ENCODE peak calls at places on chromosomes 5 and 9, in six cellular contexts. W is heart left ventricle, Z is adrenal gland, D is IMR-90, R is suprapubic skin, M is stomach. B is an unnamed sample.

GRCh38 chr9:93108301-93109041 is 12.5 kb downstream of the CARD19 start:
- DNase-seq in W (peak), Z (peak), D (no peak), R (peak), M (no peak), B (no peak)

GRCh38 chr5:1763548-1763911 is 36.1 kb downstream of the MRPL36 start:
- DNase-seq in W (no peak), Z (peak), D (peak), R (peak), M (no peak), B (peak)

GRCh38 chr9:96877269-96877668 is 23.0 kb upstream of the ZNF782 start:
- DNase-seq in W (no peak), Z (no peak), D (no peak), R (no peak), M (no peak), B (no peak)

GRCh38 chr9:4750021-4750673 is 9.1 kb upstream of the AK3 start:
- DNase-seq in W (no peak), Z (no peak), D (peak), R (no peak), M (no peak), B (peak)

GRCh38 chr9:38089387-38090165 is 20.5 kb upstream of the SHB start:
- DNase-seq in W (no peak), Z (no peak), D (no peak), R (no peak), M (no peak), B (no peak)

GRCh38 chr9:132977626-132978450 is 656 bp upstream of the GFI1B start:
- DNase-seq in W (peak), Z (peak), D (peak), R (no peak), M (peak), B (peak)

GRCh38 chr5:856531-857425 is 6.0 kb upstream of the ZDHHC11 start:
- DNase-seq in W (no peak), Z (no peak), D (no peak), R (no peak), M (no peak), B (no peak)

GRCh38 chr9:9016597-9016996 is 1217.0 kb upstream of the DMAC1 start:
- DNase-seq in W (no peak), Z (no peak), D (no peak), R (no peak), M (no peak), B (no peak)

GRCh38 chr9:113620016-113620376 is 156.5 kb downstream of the RGS3 start:
- DNase-seq in W (no peak), Z (no peak), D (no peak), R (no peak), M (no peak), B (no peak)

GRCh38 chr9:132168851-132169250 is 7.0 kb downstream of the NTNG2 start:
- DNase-seq in W (no peak), Z (no peak), D (no peak), R (no peak), M (no peak), B (no peak)

GRCh38 chr9:70510157-70510770 is 95.8 kb upstream of the KLF9 start:
- DNase-seq in W (peak), Z (peak), D (no peak), R (no peak), M (peak), B (peak)

GRCh38 chr5:138874771-138875628 is at the start of gene LRRTM2:
- DNase-seq in W (no peak), Z (no peak), D (peak), R (no peak), M (no peak), B (no peak)

GRCh38 chr9:136204086-136204805 is 682 bp downstream of the LHX3 start:
- DNase-seq in W (no peak), Z (no peak), D (no peak), R (no peak), M (no peak), B (no peak)

GRCh38 chr9:6055213-6055612 is 39.8 kb upstream of the RANBP6 start:
- DNase-seq in W (no peak), Z (peak), D (peak), R (no peak), M (peak), B (peak)

DNA sequence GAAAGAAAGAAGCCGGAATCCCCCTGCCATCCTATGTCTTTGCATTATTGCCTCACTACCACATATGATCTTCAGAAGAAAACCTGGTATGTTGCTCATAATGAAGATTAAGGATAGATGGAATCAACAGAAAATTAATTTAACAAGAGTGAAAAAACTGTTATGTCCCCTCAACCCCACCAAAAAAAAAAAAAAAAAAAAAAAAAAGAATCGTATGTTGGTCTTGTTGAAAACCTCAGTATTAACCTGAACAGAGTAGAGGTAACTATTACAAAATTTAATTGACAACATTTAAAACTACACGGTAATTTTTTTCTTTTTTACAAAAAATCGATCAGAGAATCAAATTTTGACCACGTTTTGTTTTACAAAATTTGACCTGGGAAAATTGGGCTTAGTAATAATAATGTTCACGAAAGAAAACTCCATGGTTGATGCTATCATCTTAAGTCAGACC is 827 bp upstream of the CSNK1A1 start:
- DNase-seq in W (no peak), Z (no peak), D (no peak), R (no peak), M (no peak), B (no peak)
- TF ChIP-seq POLR2A in W (no peak), Z (no peak), D (no peak), R (no peak), M (no peak), B (no peak)

GRCh38 chr5:108214857-108215256 is 167.0 kb downstream of the FBXL17 start:
- DNase-seq in W (no peak), Z (no peak), D (no peak), R (no peak), M (no peak), B (no peak)
- TF ChIP-seq POLR2A in W (no peak), Z (no peak), D (no peak), R (no peak), M (no peak), B (no peak)

GRCh38 chr5:149141957-149142851 is 911 bp downstream of the ABLIM3 start:
- DNase-seq in W (peak), Z (peak), D (peak), R (no peak), M (no peak), B (no peak)
- TF ChIP-seq POLR2A in W (no peak), Z (no peak), D (peak), R (no peak), M (no peak), B (no peak)

DNA sequence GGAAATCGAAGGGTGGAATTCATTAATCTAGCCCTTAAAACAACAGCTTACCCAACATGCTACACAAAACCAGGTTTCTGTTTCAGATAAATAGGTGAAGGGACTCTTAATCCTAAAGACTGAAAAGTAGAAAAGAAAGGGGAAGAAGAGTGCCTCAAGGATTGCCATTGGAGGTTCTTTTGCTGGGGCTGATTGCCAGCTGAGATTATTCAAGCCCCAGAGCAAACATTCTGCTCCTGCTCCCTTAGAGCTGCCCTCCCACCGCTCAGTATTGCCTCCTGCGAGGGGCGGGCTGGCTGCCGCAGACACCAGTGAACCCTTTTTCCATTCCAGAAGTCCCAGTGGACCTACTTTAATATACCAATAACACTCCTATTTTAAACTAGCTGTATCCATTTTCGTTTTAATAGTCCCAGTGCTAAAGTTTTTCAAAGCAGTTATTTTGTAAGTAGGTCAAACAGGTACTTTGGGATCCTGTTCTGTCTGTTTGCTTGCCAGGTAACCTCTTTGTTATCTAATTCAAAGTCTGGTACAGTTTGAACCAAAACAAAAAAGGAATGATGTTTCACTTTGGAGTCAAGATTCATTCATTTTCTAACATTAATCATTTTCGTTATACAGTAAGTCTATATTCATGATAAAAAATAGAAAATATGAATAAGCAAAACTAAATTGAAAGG is 38.6 kb downstream of the HMGCS1 start:
- DNase-seq in W (no peak), Z (no peak), D (no peak), R (no peak), M (peak), B (no peak)
- TF ChIP-seq POLR2A in W (no peak), Z (no peak), D (no peak), R (no peak), M (no peak), B (no peak)

GRCh38 chr9:503881-504852 is 289.5 kb downstream of the DOCK8 start:
- DNase-seq in W (peak), Z (peak), D (peak), R (peak), M (peak), B (peak)
- TF ChIP-seq POLR2A in W (no peak), Z (peak), D (no peak), R (no peak), M (no peak), B (no peak)

GRCh38 chr9:117705386-117705785 is 1.2 kb downstream of the TLR4 start:
- DNase-seq in W (no peak), Z (no peak), D (no peak), R (no peak), M (no peak), B (no peak)

GRCh38 chr9:117706421-117707150 is 2.4 kb downstream of the TLR4 start:
- DNase-seq in W (no peak), Z (no peak), D (no peak), R (no peak), M (no peak), B (no peak)

GRCh38 chr9:117704597-117704996 is 394 bp downstream of the TLR4 start:
- DNase-seq in W (no peak), Z (no peak), D (no peak), R (no peak), M (no peak), B (no peak)

GRCh38 chr9:117703538-117703937 is 665 bp upstream of the TLR4 start:
- DNase-seq in W (no peak), Z (peak), D (no peak), R (no peak), M (no peak), B (no peak)

DNA sequence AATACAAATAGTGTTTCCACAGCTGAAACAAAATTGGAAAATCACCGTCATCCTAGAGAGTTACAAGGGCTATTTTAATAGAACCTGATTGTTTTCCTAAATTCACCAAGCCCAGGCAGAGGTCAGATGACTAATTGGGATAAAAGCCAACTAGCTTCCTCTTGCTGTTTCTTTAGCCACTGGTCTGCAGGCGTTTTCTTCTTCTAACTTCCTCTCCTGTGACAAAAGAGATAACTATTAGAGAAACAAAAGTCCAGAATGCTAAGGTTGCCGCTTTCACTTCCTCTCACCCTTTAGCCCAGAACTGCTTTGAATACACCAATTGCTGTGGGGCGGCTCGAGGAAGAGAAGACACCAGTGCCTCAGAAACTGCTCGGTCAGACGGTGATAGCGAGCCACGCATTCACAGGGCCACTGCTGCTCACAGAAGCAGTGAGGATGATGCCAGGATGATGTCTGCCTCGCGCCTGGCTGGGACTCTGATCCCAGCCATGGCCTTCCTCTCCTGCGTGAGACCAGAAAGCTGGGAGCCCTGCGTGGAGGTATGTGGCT is at the start of gene TLR4:
- DNase-seq in W (peak), Z (peak), D (no peak), R (peak), M (peak), B (no peak)
- TF ChIP-seq POLR2A in W (no peak), Z (peak), D (no peak), R (no peak), M (no peak), B (no peak)

GRCh38 chr9:128342971-128343680 is 2.8 kb downstream of the SLC27A4 start:
- DNase-seq in W (no peak), Z (no peak), D (no peak), R (no peak), M (no peak), B (no peak)

GRCh38 chr9:128341435-128341849 is 1.1 kb downstream of the SLC27A4 start:
- DNase-seq in W (peak), Z (peak), D (peak), R (no peak), M (peak), B (peak)

GRCh38 chr9:128340691-128341434 is 536 bp downstream of the SLC27A4 start:
- DNase-seq in W (no peak), Z (peak), D (no peak), R (no peak), M (peak), B (no peak)

GRCh38 chr9:128337972-128338371 is 2.4 kb upstream of the SLC27A4 start:
- DNase-seq in W (no peak), Z (no peak), D (no peak), R (no peak), M (no peak), B (no peak)

DNA sequence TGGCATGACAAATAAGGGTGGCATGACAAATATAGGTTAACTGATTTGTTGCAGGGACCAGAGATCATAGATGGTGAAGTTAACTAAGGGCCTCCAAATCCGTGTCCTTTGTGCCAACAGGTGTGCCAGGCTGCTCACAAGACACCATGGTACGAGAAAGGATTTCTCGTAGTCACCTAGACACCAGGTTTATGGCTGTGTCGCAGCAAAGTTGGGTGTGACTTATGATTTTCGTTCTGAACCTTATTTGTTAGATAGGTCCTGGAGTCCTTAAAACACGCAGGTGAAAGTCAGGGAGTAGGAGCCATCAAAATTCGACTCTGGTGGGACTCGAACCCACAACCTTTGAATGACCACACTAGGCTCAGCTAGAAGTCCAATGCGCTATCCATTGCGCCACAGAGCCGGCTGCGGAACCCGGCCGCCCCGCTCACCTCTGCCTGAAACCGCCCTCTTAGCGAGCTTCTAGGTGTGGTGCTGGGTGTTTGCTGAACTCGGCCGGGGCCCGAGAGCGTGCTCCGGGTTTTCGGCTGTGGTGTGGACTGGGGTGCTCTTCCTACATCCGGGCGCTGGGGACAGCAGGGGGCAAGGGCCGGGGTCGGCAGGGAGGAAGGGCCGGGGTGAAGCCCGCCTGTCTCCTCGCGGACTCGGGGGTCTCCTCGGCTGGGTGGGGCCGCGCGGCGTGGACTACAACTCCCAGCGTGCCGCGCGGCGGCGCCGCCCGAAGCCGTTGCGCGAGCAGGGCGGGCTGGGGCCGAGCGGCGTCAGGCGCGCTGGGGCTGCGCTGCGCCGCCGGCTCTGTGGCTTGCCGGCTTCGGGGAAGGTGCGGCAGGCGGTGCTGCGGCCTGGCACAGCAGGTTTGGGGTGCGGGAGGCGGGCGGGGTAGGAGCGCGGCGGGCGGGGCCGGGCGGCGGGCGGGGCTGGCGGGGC is at the start of gene SLC27A4:
- DNase-seq in W (peak), Z (peak), D (peak), R (no peak), M (peak), B (peak)
- TF ChIP-seq POLR2A in W (no peak), Z (peak), D (no peak), R (no peak), M (no peak), B (no peak)

GRCh38 chr9:105244996-105245719 is 707 bp downstream of the SLC44A1 start:
- DNase-seq in W (peak), Z (peak), D (no peak), R (peak), M (peak), B (peak)
- TF ChIP-seq POLR2A in W (no peak), Z (peak), D (no peak), R (no peak), M (no peak), B (no peak)

GRCh38 chr5:81850494-81850893 is 99.6 kb upstream of the SSBP2 start:
- DNase-seq in W (peak), Z (no peak), D (peak), R (no peak), M (no peak), B (peak)

GRCh38 chr5:81850932-81851331 is 100.0 kb upstream of the SSBP2 start:
- DNase-seq in W (no peak), Z (no peak), D (no peak), R (no peak), M (no peak), B (no peak)

GRCh38 chr5:81852277-81853004 is 101.5 kb upstream of the SSBP2 start:
- DNase-seq in W (peak), Z (peak), D (peak), R (no peak), M (no peak), B (peak)

GRCh38 chr5:81853005-81853357 is 102.1 kb upstream of the SSBP2 start:
- DNase-seq in W (no peak), Z (no peak), D (no peak), R (no peak), M (no peak), B (no peak)

GRCh38 chr5:81851481-81852178 is 100.7 kb upstream of the SSBP2 start:
- DNase-seq in W (peak), Z (peak), D (peak), R (peak), M (peak), B (peak)
- TF ChIP-seq POLR2A in W (no peak), Z (peak), D (no peak), R (no peak), M (no peak), B (peak)

GRCh38 chr5:108747111-108748009 is at the start of gene FER:
- DNase-seq in W (no peak), Z (peak), D (peak), R (no peak), M (no peak), B (peak)
- TF ChIP-seq POLR2A in W (no peak), Z (peak), D (no peak), R (no peak), M (no peak), B (no peak)